ENCODE peak calls at places on chromosomes 13 and 19, in seven cellular contexts. One of them, this sample, is unnamed.

GRCh38 chr19:36139473-36140288 is at the start of gene CAPNS1:
- DNase-seq in stimulated activated CD8-positive, alpha-beta memory T cell treated with anti-CD3 and anti-CD28 coated beads, Interleukin-4, amount 100 ng/mL, for 4 hours: peak
- DNase-seq in CD8-positive, alpha-beta T cell: peak
- DNase-seq in stimulated activated naive B cell treated with anti-CD40 and anti-IgM and Interleukin-4, amounts not matched to agents 10 μg/mL and 1 μg/mL and 100 μg/mL, for 72 hours: peak
- DNase-seq in nucleus accumbens: peak
- DNase-seq in globus pallidus: peak
- DNase-seq in caudate nucleus: peak
- DNase-seq in this sample: no peak

GRCh38 chr19:4329858-4330257 is 8.8 kb downstream of the STAP2 start:
- DNase-seq in stimulated activated CD8-positive, alpha-beta memory T cell treated with anti-CD3 and anti-CD28 coated beads, Interleukin-4, amount 100 ng/mL, for 4 hours: no peak
- DNase-seq in CD8-positive, alpha-beta T cell: no peak
- DNase-seq in stimulated activated naive B cell treated with anti-CD40 and anti-IgM and Interleukin-4, amounts not matched to agents 10 μg/mL and 1 μg/mL and 100 μg/mL, for 72 hours: no peak
- DNase-seq in nucleus accumbens: no peak
- DNase-seq in globus pallidus: no peak
- DNase-seq in caudate nucleus: no peak
- DNase-seq in this sample: no peak

GRCh38 chr19:22286151-22286810 is at the start of gene ZNF729:
- DNase-seq in stimulated activated CD8-positive, alpha-beta memory T cell treated with anti-CD3 and anti-CD28 coated beads, Interleukin-4, amount 100 ng/mL, for 4 hours: no peak
- DNase-seq in CD8-positive, alpha-beta T cell: no peak
- DNase-seq in stimulated activated naive B cell treated with anti-CD40 and anti-IgM and Interleukin-4, amounts not matched to agents 10 μg/mL and 1 μg/mL and 100 μg/mL, for 72 hours: no peak
- DNase-seq in nucleus accumbens: no peak
- DNase-seq in globus pallidus: peak
- DNase-seq in caudate nucleus: no peak
- DNase-seq in this sample: no peak

GRCh38 chr19:17327654-17328516 is 6.8 kb downstream of the ANO8 start:
- DNase-seq in stimulated activated CD8-positive, alpha-beta memory T cell treated with anti-CD3 and anti-CD28 coated beads, Interleukin-4, amount 100 ng/mL, for 4 hours: no peak
- DNase-seq in CD8-positive, alpha-beta T cell: peak
- DNase-seq in stimulated activated naive B cell treated with anti-CD40 and anti-IgM and Interleukin-4, amounts not matched to agents 10 μg/mL and 1 μg/mL and 100 μg/mL, for 72 hours: no peak
- DNase-seq in nucleus accumbens: no peak
- DNase-seq in globus pallidus: no peak
- DNase-seq in caudate nucleus: no peak
- DNase-seq in this sample: no peak

GRCh38 chr19:49070416-49070815 is 2.1 kb downstream of the KCNA7 start:
- DNase-seq in stimulated activated CD8-positive, alpha-beta memory T cell treated with anti-CD3 and anti-CD28 coated beads, Interleukin-4, amount 100 ng/mL, for 4 hours: no peak
- DNase-seq in CD8-positive, alpha-beta T cell: no peak
- DNase-seq in stimulated activated naive B cell treated with anti-CD40 and anti-IgM and Interleukin-4, amounts not matched to agents 10 μg/mL and 1 μg/mL and 100 μg/mL, for 72 hours: no peak
- DNase-seq in nucleus accumbens: no peak
- DNase-seq in globus pallidus: no peak
- DNase-seq in caudate nucleus: no peak
- DNase-seq in this sample: no peak

GRCh38 chr13:38463047-38463446 is 113.4 kb downstream of the UFM1 start:
- DNase-seq in stimulated activated CD8-positive, alpha-beta memory T cell treated with anti-CD3 and anti-CD28 coated beads, Interleukin-4, amount 100 ng/mL, for 4 hours: no peak
- DNase-seq in CD8-positive, alpha-beta T cell: no peak
- DNase-seq in stimulated activated naive B cell treated with anti-CD40 and anti-IgM and Interleukin-4, amounts not matched to agents 10 μg/mL and 1 μg/mL and 100 μg/mL, for 72 hours: no peak
- DNase-seq in nucleus accumbens: no peak
- DNase-seq in globus pallidus: no peak
- DNase-seq in caudate nucleus: no peak
- DNase-seq in this sample: no peak

GRCh38 chr13:42615691-42616090 is 41.7 kb downstream of the TNFSF11 start:
- DNase-seq in stimulated activated CD8-positive, alpha-beta memory T cell treated with anti-CD3 and anti-CD28 coated beads, Interleukin-4, amount 100 ng/mL, for 4 hours: no peak
- DNase-seq in CD8-positive, alpha-beta T cell: no peak
- DNase-seq in stimulated activated naive B cell treated with anti-CD40 and anti-IgM and Interleukin-4, amounts not matched to agents 10 μg/mL and 1 μg/mL and 100 μg/mL, for 72 hours: no peak
- DNase-seq in nucleus accumbens: no peak
- DNase-seq in globus pallidus: no peak
- DNase-seq in caudate nucleus: no peak
- DNase-seq in this sample: no peak

GRCh38 chr13:101325423-101325822 is 90.9 kb downstream of the NALCN start:
- DNase-seq in stimulated activated CD8-positive, alpha-beta memory T cell treated with anti-CD3 and anti-CD28 coated beads, Interleukin-4, amount 100 ng/mL, for 4 hours: no peak
- DNase-seq in CD8-positive, alpha-beta T cell: no peak
- DNase-seq in stimulated activated naive B cell treated with anti-CD40 and anti-IgM and Interleukin-4, amounts not matched to agents 10 μg/mL and 1 μg/mL and 100 μg/mL, for 72 hours: no peak
- DNase-seq in nucleus accumbens: no peak
- DNase-seq in globus pallidus: no peak
- DNase-seq in caudate nucleus: no peak
- DNase-seq in this sample: no peak

GRCh38 chr19:58044391-58044790 is 10.6 kb downstream of the ZSCAN1 start:
- DNase-seq in stimulated activated CD8-positive, alpha-beta memory T cell treated with anti-CD3 and anti-CD28 coated beads, Interleukin-4, amount 100 ng/mL, for 4 hours: no peak
- DNase-seq in CD8-positive, alpha-beta T cell: no peak
- DNase-seq in stimulated activated naive B cell treated with anti-CD40 and anti-IgM and Interleukin-4, amounts not matched to agents 10 μg/mL and 1 μg/mL and 100 μg/mL, for 72 hours: no peak
- DNase-seq in nucleus accumbens: no peak
- DNase-seq in globus pallidus: no peak
- DNase-seq in caudate nucleus: no peak
- DNase-seq in this sample: no peak

GRCh38 chr19:18167975-18168645 is 5.5 kb upstream of the IFI30 start:
- DNase-seq in stimulated activated CD8-positive, alpha-beta memory T cell treated with anti-CD3 and anti-CD28 coated beads, Interleukin-4, amount 100 ng/mL, for 4 hours: peak
- DNase-seq in CD8-positive, alpha-beta T cell: peak
- DNase-seq in stimulated activated naive B cell treated with anti-CD40 and anti-IgM and Interleukin-4, amounts not matched to agents 10 μg/mL and 1 μg/mL and 100 μg/mL, for 72 hours: peak
- DNase-seq in nucleus accumbens: peak
- DNase-seq in globus pallidus: no peak
- DNase-seq in caudate nucleus: no peak
- DNase-seq in this sample: no peak

GRCh38 chr13:109667754-109668360 is 118.5 kb downstream of the IRS2 start:
- DNase-seq in stimulated activated CD8-positive, alpha-beta memory T cell treated with anti-CD3 and anti-CD28 coated beads, Interleukin-4, amount 100 ng/mL, for 4 hours: no peak
- DNase-seq in CD8-positive, alpha-beta T cell: no peak
- DNase-seq in stimulated activated naive B cell treated with anti-CD40 and anti-IgM and Interleukin-4, amounts not matched to agents 10 μg/mL and 1 μg/mL and 100 μg/mL, for 72 hours: no peak
- DNase-seq in nucleus accumbens: no peak
- DNase-seq in globus pallidus: no peak
- DNase-seq in caudate nucleus: no peak
- DNase-seq in this sample: no peak

GRCh38 chr13:114019367-114019766 is 45.5 kb upstream of the C13orf46 start:
- DNase-seq in stimulated activated CD8-positive, alpha-beta memory T cell treated with anti-CD3 and anti-CD28 coated beads, Interleukin-4, amount 100 ng/mL, for 4 hours: no peak
- DNase-seq in CD8-positive, alpha-beta T cell: peak
- DNase-seq in stimulated activated naive B cell treated with anti-CD40 and anti-IgM and Interleukin-4, amounts not matched to agents 10 μg/mL and 1 μg/mL and 100 μg/mL, for 72 hours: no peak
- DNase-seq in nucleus accumbens: no peak
- DNase-seq in globus pallidus: no peak
- DNase-seq in caudate nucleus: no peak
- DNase-seq in this sample: no peak

GRCh38 chr13:31476753-31477152 is 262.6 kb upstream of the RXFP2 start:
- DNase-seq in stimulated activated CD8-positive, alpha-beta memory T cell treated with anti-CD3 and anti-CD28 coated beads, Interleukin-4, amount 100 ng/mL, for 4 hours: no peak
- DNase-seq in CD8-positive, alpha-beta T cell: no peak
- DNase-seq in stimulated activated naive B cell treated with anti-CD40 and anti-IgM and Interleukin-4, amounts not matched to agents 10 μg/mL and 1 μg/mL and 100 μg/mL, for 72 hours: no peak
- DNase-seq in nucleus accumbens: no peak
- DNase-seq in globus pallidus: no peak
- DNase-seq in caudate nucleus: no peak
- DNase-seq in this sample: no peak